ENCODE peak calls at places on chromosomes 3 and 15, in four cellular contexts. I is AG09309; P is activated CD8-positive, alpha-beta memory T cell treated with anti-CD3 and anti-CD28 coated beads for 48 hours; F is COR-L47. N is an unnamed sample.

GRCh38 chr3:148466143-148466542 is 231.6 kb upstream of the AGTR1 start:
- DNase-seq in I (peak), P (no peak), F (no peak), N (peak)

GRCh38 chr15:99249270-99249817 is at the start of gene TTC23:
- DNase-seq in I (peak), P (no peak), F (no peak), N (peak)

GRCh38 chr15:49458145-49458544 is 35.1 kb downstream of the FGF7 start:
- DNase-seq in I (no peak), P (no peak), F (no peak), N (no peak)

GRCh38 chr3:124266517-124266916 is 274.6 kb upstream of the ROPN1 start:
- DNase-seq in I (no peak), P (no peak), F (peak), N (no peak)

GRCh38 chr3:46749129-46749528 is 31.5 kb upstream of the PRSS50 start:
- DNase-seq in I (no peak), P (no peak), F (no peak), N (no peak)

GRCh38 chr15:48366574-48367312 is 35.5 kb downstream of the DUT start:
- DNase-seq in I (no peak), P (no peak), F (no peak), N (no peak)

GRCh38 chr3:194961555-194961954 is 275.9 kb downstream of the FAM43A start:
- DNase-seq in I (no peak), P (no peak), F (no peak), N (no peak)

GRCh38 chr3:161630791-161631190 is 134.2 kb downstream of the OTOL1 start:
- DNase-seq in I (no peak), P (no peak), F (no peak), N (no peak)

GRCh38 chr3:61723038-61723437 is 161.7 kb downstream of the PTPRG start:
- DNase-seq in I (no peak), P (no peak), F (no peak), N (no peak)

GRCh38 chr3:105786241-105786640 is 82.6 kb downstream of the CBLB start:
- DNase-seq in I (no peak), P (no peak), F (no peak), N (no peak)

GRCh38 chr3:148791296-148791695 is 36.3 kb upstream of the CPB1 start:
- DNase-seq in I (no peak), P (no peak), F (no peak), N (no peak)

GRCh38 chr15:98386594-98386993 is 261.7 kb upstream of the IGF1R start:
- DNase-seq in I (no peak), P (no peak), F (no peak), N (no peak)

GRCh38 chr3:82641701-82642100 is 880.3 kb upstream of the GBE1 start:
- DNase-seq in I (no peak), P (no peak), F (no peak), N (no peak)

GRCh38 chr3:126606021-126606420 is 47.3 kb upstream of the C3orf22 start:
- DNase-seq in I (no peak), P (no peak), F (no peak), N (no peak)

GRCh38 chr3:66675383-66675782 is 174.6 kb upstream of the LRIG1 start:
- DNase-seq in I (peak), P (no peak), F (no peak), N (no peak)

GRCh38 chr15:36106640-36107335 is 472.6 kb upstream of the CDIN1 start:
- DNase-seq in I (no peak), P (no peak), F (no peak), N (no peak)

GRCh38 chr3:127134887-127135240 is 58.1 kb upstream of the PRR23E start:
- DNase-seq in I (no peak), P (no peak), F (no peak), N (no peak)

GRCh38 chr15:80776420-80777045 is 2.6 kb upstream of the CEMIP start:
- DNase-seq in I (no peak), P (peak), F (peak), N (peak)

GRCh38 chr3:168116279-168116678 is 20.6 kb upstream of the GOLIM4 start:
- DNase-seq in I (no peak), P (no peak), F (no peak), N (no peak)

GRCh38 chr3:135325096-135325495 is 530.0 kb downstream of the EPHB1 start:
- DNase-seq in I (no peak), P (no peak), F (peak), N (no peak)

GRCh38 chr3:150760431-150761200 is 2.4 kb downstream of the SIAH2 start:
- DNase-seq in I (no peak), P (no peak), F (no peak), N (no peak)

GRCh38 chr3:104856743-104857142 is 510.0 kb upstream of the ALCAM start:
- DNase-seq in I (no peak), P (no peak), F (no peak), N (no peak)